ENCODE peak calls at places on chromosomes 16 and 17, in six cellular contexts. One of them, this sample, is unnamed.

GRCh38 chr16:3590736-3591435 is 13.7 kb upstream of the NLRC3 start:
- DNase-seq in OCI-LY7: no peak
- DNase-seq in fibroblast of the conjunctiva: no peak
- DNase-seq in activated effector memory CD4-positive, alpha-beta T cell treated with Interleukin-2 at 50 U/mL for 16 hours: no peak
- DNase-seq in M059J: no peak
- DNase-seq in cardiac fibroblast: no peak
- DNase-seq in this sample: no peak

GRCh38 chr17:45935710-45936509 is 41.6 kb downstream of the MAPT start:
- DNase-seq in OCI-LY7: no peak
- DNase-seq in fibroblast of the conjunctiva: no peak
- DNase-seq in activated effector memory CD4-positive, alpha-beta T cell treated with Interleukin-2 at 50 U/mL for 16 hours: no peak
- DNase-seq in M059J: no peak
- DNase-seq in cardiac fibroblast: no peak
- DNase-seq in this sample: no peak

GRCh38 chr17:64264891-64265290 is 1.8 kb upstream of the TEX2 start:
- DNase-seq in OCI-LY7: no peak
- DNase-seq in fibroblast of the conjunctiva: no peak
- DNase-seq in activated effector memory CD4-positive, alpha-beta T cell treated with Interleukin-2 at 50 U/mL for 16 hours: no peak
- DNase-seq in M059J: peak; percentile 21
- DNase-seq in cardiac fibroblast: no peak
- DNase-seq in this sample: no peak

GRCh38 chr16:47475786-47476185 is 14.7 kb downstream of the PHKB start:
- DNase-seq in OCI-LY7: no peak
- DNase-seq in fibroblast of the conjunctiva: no peak
- DNase-seq in activated effector memory CD4-positive, alpha-beta T cell treated with Interleukin-2 at 50 U/mL for 16 hours: no peak
- DNase-seq in M059J: peak; percentile 20
- DNase-seq in cardiac fibroblast: no peak
- DNase-seq in this sample: no peak

GRCh38 chr17:65557349-65558310 is 3.8 kb downstream of the AXIN2 start:
- DNase-seq in OCI-LY7: no peak
- DNase-seq in fibroblast of the conjunctiva: no peak
- DNase-seq in activated effector memory CD4-positive, alpha-beta T cell treated with Interleukin-2 at 50 U/mL for 16 hours: peak; percentile 37
- DNase-seq in M059J: peak; percentile 80
- DNase-seq in cardiac fibroblast: peak; percentile 59
- DNase-seq in this sample: no peak

GRCh38 chr17:77609553-77610517 is 348.7 kb upstream of the TNRC6C start:
- DNase-seq in OCI-LY7: peak; percentile 82
- DNase-seq in fibroblast of the conjunctiva: no peak
- DNase-seq in activated effector memory CD4-positive, alpha-beta T cell treated with Interleukin-2 at 50 U/mL for 16 hours: peak; percentile 47
- DNase-seq in M059J: no peak
- DNase-seq in cardiac fibroblast: no peak
- DNase-seq in this sample: no peak

GRCh38 chr17:41642252-41643156 is 18.1 kb upstream of the KRT17 start:
- DNase-seq in OCI-LY7: no peak
- DNase-seq in fibroblast of the conjunctiva: no peak
- DNase-seq in activated effector memory CD4-positive, alpha-beta T cell treated with Interleukin-2 at 50 U/mL for 16 hours: no peak
- DNase-seq in M059J: no peak
- DNase-seq in cardiac fibroblast: no peak
- DNase-seq in this sample: no peak

GRCh38 chr17:73028311-73028755 is 64.2 kb downstream of the SLC39A11 start:
- DNase-seq in OCI-LY7: no peak
- DNase-seq in fibroblast of the conjunctiva: no peak
- DNase-seq in activated effector memory CD4-positive, alpha-beta T cell treated with Interleukin-2 at 50 U/mL for 16 hours: no peak
- DNase-seq in M059J: no peak
- DNase-seq in cardiac fibroblast: peak; percentile 89
- DNase-seq in this sample: no peak

GRCh38 chr16:87789437-87790277 is 23.9 kb upstream of the KLHDC4 start:
- DNase-seq in OCI-LY7: no peak
- DNase-seq in fibroblast of the conjunctiva: no peak
- DNase-seq in activated effector memory CD4-positive, alpha-beta T cell treated with Interleukin-2 at 50 U/mL for 16 hours: no peak
- DNase-seq in M059J: peak; percentile 99
- DNase-seq in cardiac fibroblast: peak; percentile 51
- DNase-seq in this sample: no peak

GRCh38 chr17:80214878-80215210 is 5.3 kb downstream of the SGSH start:
- DNase-seq in OCI-LY7: no peak
- DNase-seq in fibroblast of the conjunctiva: no peak
- DNase-seq in activated effector memory CD4-positive, alpha-beta T cell treated with Interleukin-2 at 50 U/mL for 16 hours: no peak
- DNase-seq in M059J: no peak
- DNase-seq in cardiac fibroblast: no peak
- DNase-seq in this sample: no peak

GRCh38 chr16:56807011-56807675 is 57.9 kb upstream of the SLC12A3 start:
- DNase-seq in OCI-LY7: no peak
- DNase-seq in fibroblast of the conjunctiva: no peak
- DNase-seq in activated effector memory CD4-positive, alpha-beta T cell treated with Interleukin-2 at 50 U/mL for 16 hours: no peak
- DNase-seq in M059J: peak; percentile 84
- DNase-seq in cardiac fibroblast: peak; percentile 47
- DNase-seq in this sample: no peak

GRCh38 chr17:80191720-80192265 is 22.0 kb downstream of the CARD14 start:
- DNase-seq in OCI-LY7: no peak
- DNase-seq in fibroblast of the conjunctiva: no peak
- DNase-seq in activated effector memory CD4-positive, alpha-beta T cell treated with Interleukin-2 at 50 U/mL for 16 hours: no peak
- DNase-seq in M059J: no peak
- DNase-seq in cardiac fibroblast: peak; percentile 32
- DNase-seq in this sample: no peak

GRCh38 chr16:72999541-73000019 is 48.3 kb downstream of the ZFHX3 start:
- DNase-seq in OCI-LY7: no peak
- DNase-seq in fibroblast of the conjunctiva: no peak
- DNase-seq in activated effector memory CD4-positive, alpha-beta T cell treated with Interleukin-2 at 50 U/mL for 16 hours: no peak
- DNase-seq in M059J: no peak
- DNase-seq in cardiac fibroblast: no peak
- DNase-seq in this sample: no peak

GRCh38 chr16:2159052-2159838 is 3.7 kb downstream of the TRAF7 start:
- DNase-seq in OCI-LY7: no peak
- DNase-seq in fibroblast of the conjunctiva: peak; percentile 59
- DNase-seq in activated effector memory CD4-positive, alpha-beta T cell treated with Interleukin-2 at 50 U/mL for 16 hours: no peak
- DNase-seq in M059J: no peak
- DNase-seq in cardiac fibroblast: peak; percentile 87
- DNase-seq in this sample: no peak

GRCh38 chr16:11587643-11588247 is 1.0 kb upstream of the LITAF start:
- DNase-seq in OCI-LY7: no peak
- DNase-seq in fibroblast of the conjunctiva: no peak
- DNase-seq in activated effector memory CD4-positive, alpha-beta T cell treated with Interleukin-2 at 50 U/mL for 16 hours: no peak
- DNase-seq in M059J: no peak
- DNase-seq in cardiac fibroblast: no peak
- DNase-seq in this sample: no peak

GRCh38 chr16:10609410-10609774 is 29.0 kb upstream of the EMP2 start:
- DNase-seq in OCI-LY7: no peak
- DNase-seq in fibroblast of the conjunctiva: peak; percentile 32
- DNase-seq in activated effector memory CD4-positive, alpha-beta T cell treated with Interleukin-2 at 50 U/mL for 16 hours: no peak
- DNase-seq in M059J: peak; percentile 56
- DNase-seq in cardiac fibroblast: peak; percentile 70
- DNase-seq in this sample: no peak

GRCh38 chr17:4673986-4674770 is 29.8 kb downstream of the PELP1 start:
- DNase-seq in OCI-LY7: no peak
- DNase-seq in fibroblast of the conjunctiva: no peak
- DNase-seq in activated effector memory CD4-positive, alpha-beta T cell treated with Interleukin-2 at 50 U/mL for 16 hours: no peak
- DNase-seq in M059J: no peak
- DNase-seq in cardiac fibroblast: no peak
- DNase-seq in this sample: no peak

GRCh38 chr16:60261425-60261824 is 1527.3 kb upstream of the GOT2 start:
- DNase-seq in OCI-LY7: no peak
- DNase-seq in fibroblast of the conjunctiva: no peak
- DNase-seq in activated effector memory CD4-positive, alpha-beta T cell treated with Interleukin-2 at 50 U/mL for 16 hours: no peak
- DNase-seq in M059J: no peak
- DNase-seq in cardiac fibroblast: no peak
- DNase-seq in this sample: no peak

GRCh38 chr17:7479389-7480192 is at the start of gene ZBTB4:
- DNase-seq in OCI-LY7: peak; percentile 35
- DNase-seq in fibroblast of the conjunctiva: no peak
- DNase-seq in activated effector memory CD4-positive, alpha-beta T cell treated with Interleukin-2 at 50 U/mL for 16 hours: peak; percentile 63
- DNase-seq in M059J: peak; percentile 37
- DNase-seq in cardiac fibroblast: peak; percentile 55
- DNase-seq in this sample: no peak

GRCh38 chr16:3047387-3047720 is 993 bp downstream of the MMP25 start:
- DNase-seq in OCI-LY7: no peak
- DNase-seq in fibroblast of the conjunctiva: no peak
- DNase-seq in activated effector memory CD4-positive, alpha-beta T cell treated with Interleukin-2 at 50 U/mL for 16 hours: no peak
- DNase-seq in M059J: no peak
- DNase-seq in cardiac fibroblast: no peak
- DNase-seq in this sample: no peak

GRCh38 chr17:83198366-83199341 is 119.2 kb downstream of the METRNL start:
- DNase-seq in OCI-LY7: peak; percentile 49
- DNase-seq in fibroblast of the conjunctiva: no peak
- DNase-seq in activated effector memory CD4-positive, alpha-beta T cell treated with Interleukin-2 at 50 U/mL for 16 hours: no peak
- DNase-seq in M059J: no peak
- DNase-seq in cardiac fibroblast: no peak
- DNase-seq in this sample: no peak

GRCh38 chr17:31092475-31093064 is 2.2 kb upstream of the NF1 start:
- DNase-seq in OCI-LY7: no peak
- DNase-seq in fibroblast of the conjunctiva: no peak
- DNase-seq in activated effector memory CD4-positive, alpha-beta T cell treated with Interleukin-2 at 50 U/mL for 16 hours: no peak
- DNase-seq in M059J: no peak
- DNase-seq in cardiac fibroblast: no peak
- DNase-seq in this sample: no peak

GRCh38 chr17:17570207-17570797 is 21.2 kb downstream of the PEMT start:
- DNase-seq in OCI-LY7: no peak
- DNase-seq in fibroblast of the conjunctiva: no peak
- DNase-seq in activated effector memory CD4-positive, alpha-beta T cell treated with Interleukin-2 at 50 U/mL for 16 hours: no peak
- DNase-seq in M059J: peak; percentile 56
- DNase-seq in cardiac fibroblast: peak; percentile 32
- DNase-seq in this sample: no peak

GRCh38 chr16:27959914-27960313 is 103.6 kb downstream of the GSG1L start:
- DNase-seq in OCI-LY7: no peak
- DNase-seq in fibroblast of the conjunctiva: no peak
- DNase-seq in activated effector memory CD4-positive, alpha-beta T cell treated with Interleukin-2 at 50 U/mL for 16 hours: no peak
- DNase-seq in M059J: no peak
- DNase-seq in cardiac fibroblast: no peak
- DNase-seq in this sample: no peak

GRCh38 chr17:58330997-58331814 is 2.6 kb upstream of the TSPOAP1 start:
- DNase-seq in OCI-LY7: peak; percentile 83
- DNase-seq in fibroblast of the conjunctiva: no peak
- DNase-seq in activated effector memory CD4-positive, alpha-beta T cell treated with Interleukin-2 at 50 U/mL for 16 hours: peak; percentile 66
- DNase-seq in M059J: peak; percentile 38
- DNase-seq in cardiac fibroblast: no peak
- DNase-seq in this sample: no peak

GRCh38 chr16:85514295-85514600 is 98.9 kb upstream of the GSE1 start:
- DNase-seq in OCI-LY7: no peak
- DNase-seq in fibroblast of the conjunctiva: no peak
- DNase-seq in activated effector memory CD4-positive, alpha-beta T cell treated with Interleukin-2 at 50 U/mL for 16 hours: no peak
- DNase-seq in M059J: no peak
- DNase-seq in cardiac fibroblast: no peak
- DNase-seq in this sample: no peak

GRCh38 chr17:82232322-82232785 is 3.5 kb downstream of the SLC16A3 start:
- DNase-seq in OCI-LY7: no peak
- DNase-seq in fibroblast of the conjunctiva: no peak
- DNase-seq in activated effector memory CD4-positive, alpha-beta T cell treated with Interleukin-2 at 50 U/mL for 16 hours: no peak
- DNase-seq in M059J: no peak
- DNase-seq in cardiac fibroblast: no peak
- DNase-seq in this sample: no peak

GRCh38 chr16:86611517-86611840 is 33.1 kb downstream of the FOXL1 start:
- DNase-seq in OCI-LY7: no peak
- DNase-seq in fibroblast of the conjunctiva: peak; percentile 24
- DNase-seq in activated effector memory CD4-positive, alpha-beta T cell treated with Interleukin-2 at 50 U/mL for 16 hours: no peak
- DNase-seq in M059J: no peak
- DNase-seq in cardiac fibroblast: peak; percentile 91
- DNase-seq in this sample: no peak

GRCh38 chr16:66275795-66276428 is 90.6 kb upstream of the CDH5 start:
- DNase-seq in OCI-LY7: peak; percentile 23
- DNase-seq in fibroblast of the conjunctiva: peak; percentile 45
- DNase-seq in activated effector memory CD4-positive, alpha-beta T cell treated with Interleukin-2 at 50 U/mL for 16 hours: no peak
- DNase-seq in M059J: peak; percentile 58
- DNase-seq in cardiac fibroblast: peak; percentile 83
- DNase-seq in this sample: peak; percentile 75

GRCh38 chr17:30274887-30275286 is 16.9 kb downstream of the BLMH start:
- DNase-seq in OCI-LY7: no peak
- DNase-seq in fibroblast of the conjunctiva: no peak
- DNase-seq in activated effector memory CD4-positive, alpha-beta T cell treated with Interleukin-2 at 50 U/mL for 16 hours: no peak
- DNase-seq in M059J: peak; percentile 7
- DNase-seq in cardiac fibroblast: no peak
- DNase-seq in this sample: no peak

GRCh38 chr17:74114881-74115470 is 88.5 kb upstream of the RPL38 start:
- DNase-seq in OCI-LY7: no peak
- DNase-seq in fibroblast of the conjunctiva: no peak
- DNase-seq in activated effector memory CD4-positive, alpha-beta T cell treated with Interleukin-2 at 50 U/mL for 16 hours: no peak
- DNase-seq in M059J: no peak
- DNase-seq in cardiac fibroblast: no peak
- DNase-seq in this sample: no peak

GRCh38 chr16:64450170-64450569 is 671.7 kb downstream of the CDH11 start:
- DNase-seq in OCI-LY7: no peak
- DNase-seq in fibroblast of the conjunctiva: peak; percentile 14
- DNase-seq in activated effector memory CD4-positive, alpha-beta T cell treated with Interleukin-2 at 50 U/mL for 16 hours: no peak
- DNase-seq in M059J: peak; percentile 71
- DNase-seq in cardiac fibroblast: no peak
- DNase-seq in this sample: no peak

This sample was measured in iPS DF 6.9.